ENCODE peak calls at places on chromosome 3, in six cellular contexts. W is A549, N is IMR-90, M is HEK293T, U is GM12878, D is K562. Z is an unnamed sample.

GRCh38 chr3:136946978-136947377 is 10.8 kb upstream of the IL20RB start:
- DNase-seq in W (no peak), N (no peak), M (no peak), U (no peak), D (no peak), Z (no peak)

GRCh38 chr3:10707089-10707983 is 108.7 kb upstream of the SLC6A11 start:
- DNase-seq in W (no peak), N (no peak), M (peak), U (no peak), D (no peak), Z (no peak)

GRCh38 chr3:54931182-54931581 is 3.3 kb upstream of the LRTM1 start:
- DNase-seq in W (no peak), N (no peak), M (no peak), U (no peak), D (no peak), Z (no peak)

GRCh38 chr3:88219138-88219792 is 69.5 kb downstream of the C3orf38 start:
- DNase-seq in W (peak), N (peak), M (peak), U (no peak), D (no peak), Z (peak)

GRCh38 chr3:195692361-195692700 is 28.4 kb upstream of the MUC20 start:
- DNase-seq in W (no peak), N (no peak), M (no peak), U (no peak), D (no peak), Z (no peak)

GRCh38 chr3:87261925-87262324 is 14.5 kb downstream of the POU1F1 start:
- DNase-seq in W (no peak), N (no peak), M (no peak), U (no peak), D (no peak), Z (no peak)

GRCh38 chr3:127749787-127750225 is 72.5 kb downstream of the MGLL start:
- DNase-seq in W (no peak), N (no peak), M (peak), U (no peak), D (no peak), Z (no peak)

GRCh38 chr3:116474356-116475200 is 29.3 kb upstream of the LSAMP start:
- DNase-seq in W (no peak), N (peak), M (no peak), U (no peak), D (no peak), Z (no peak)

GRCh38 chr3:67239362-67239761 is 241.3 kb downstream of the KBTBD8 start:
- DNase-seq in W (no peak), N (no peak), M (no peak), U (no peak), D (no peak), Z (no peak)

GRCh38 chr3:188938999-188939398 is 232.8 kb upstream of the TPRG1 start:
- DNase-seq in W (no peak), N (no peak), M (no peak), U (no peak), D (no peak), Z (no peak)

GRCh38 chr3:188939799-188940198 is 232.0 kb upstream of the TPRG1 start:
- DNase-seq in W (no peak), N (no peak), M (no peak), U (no peak), D (no peak), Z (no peak)

GRCh38 chr3:188940213-188940914 is 231.4 kb upstream of the TPRG1 start:
- DNase-seq in W (no peak), N (no peak), M (no peak), U (no peak), D (no peak), Z (no peak)

GRCh38 chr3:188936597-188937107 is 235.1 kb upstream of the TPRG1 start:
- DNase-seq in W (no peak), N (peak), M (no peak), U (no peak), D (no peak), Z (no peak)

DNA sequence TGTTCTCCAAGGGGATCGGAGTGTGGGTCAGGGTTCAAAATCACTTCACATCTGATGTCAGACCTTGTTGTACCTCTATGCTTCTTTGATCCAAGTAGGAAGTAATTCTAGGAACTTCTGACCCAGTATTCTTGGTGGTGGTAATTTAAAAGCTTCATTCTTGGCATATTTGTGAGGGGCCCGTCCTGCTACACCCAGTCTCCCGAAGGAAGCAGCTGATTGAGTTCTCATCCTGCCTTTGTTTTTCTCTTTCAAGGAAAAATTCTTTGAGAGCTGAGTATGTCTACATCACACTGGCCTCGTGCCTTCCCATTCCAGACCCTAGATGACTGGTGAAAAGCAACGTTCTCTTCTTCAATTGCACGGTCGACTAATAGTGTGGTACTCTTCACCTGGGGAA is 234.4 kb upstream of the TPRG1 start:
- DNase-seq in W (no peak), N (peak), M (no peak), U (no peak), D (no peak), Z (no peak)
- TF ChIP-seq BHLHE40 in W (no peak), N (no peak), M (no peak), U (no peak), D (no peak), Z (no peak)

DNA sequence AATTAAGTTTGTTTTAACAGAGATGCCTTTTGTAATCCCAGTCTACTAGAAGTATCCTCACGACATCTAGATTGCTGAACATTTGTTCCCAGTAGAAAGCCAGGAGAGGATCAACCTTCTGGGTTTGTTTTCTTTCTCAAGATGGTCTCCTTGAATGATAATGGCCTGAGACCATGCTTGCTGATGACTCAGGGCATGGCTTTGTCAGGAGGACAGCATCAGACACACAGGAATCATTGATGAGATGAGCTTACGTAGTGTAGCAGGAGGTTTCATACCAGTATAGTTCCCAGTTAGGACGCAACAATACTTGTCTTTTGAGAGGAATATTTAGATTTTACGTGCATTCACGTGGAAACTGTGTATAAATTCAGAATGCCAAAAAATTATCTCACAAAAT is 38.6 kb downstream of the ATP1B3 start:
- DNase-seq in W (no peak), N (peak), M (no peak), U (no peak), D (no peak), Z (no peak)
- TF ChIP-seq BHLHE40 in W (no peak), N (no peak), M (no peak), U (no peak), D (no peak), Z (no peak)

GRCh38 chr3:12224181-12225147 is 64.4 kb upstream of the PPARG start:
- DNase-seq in W (no peak), N (peak), M (no peak), U (no peak), D (no peak), Z (peak)
- TF ChIP-seq BHLHE40 in W (no peak), N (no peak), M (no peak), U (no peak), D (no peak), Z (no peak)

GRCh38 chr3:69011331-69011730 is 2.2 kb downstream of the EOGT start:
- DNase-seq in W (no peak), N (peak), M (no peak), U (no peak), D (no peak), Z (no peak)

GRCh38 chr3:69014022-69014580 is 617 bp upstream of the EOGT start:
- DNase-seq in W (no peak), N (no peak), M (no peak), U (peak), D (no peak), Z (no peak)

GRCh38 chr3:69013256-69014021 is at the start of gene EOGT:
- DNase-seq in W (peak), N (peak), M (peak), U (peak), D (peak), Z (peak)

GRCh38 chr3:69012836-69013255 is 638 bp downstream of the EOGT start:
- DNase-seq in W (peak), N (peak), M (peak), U (no peak), D (no peak), Z (peak)

DNA sequence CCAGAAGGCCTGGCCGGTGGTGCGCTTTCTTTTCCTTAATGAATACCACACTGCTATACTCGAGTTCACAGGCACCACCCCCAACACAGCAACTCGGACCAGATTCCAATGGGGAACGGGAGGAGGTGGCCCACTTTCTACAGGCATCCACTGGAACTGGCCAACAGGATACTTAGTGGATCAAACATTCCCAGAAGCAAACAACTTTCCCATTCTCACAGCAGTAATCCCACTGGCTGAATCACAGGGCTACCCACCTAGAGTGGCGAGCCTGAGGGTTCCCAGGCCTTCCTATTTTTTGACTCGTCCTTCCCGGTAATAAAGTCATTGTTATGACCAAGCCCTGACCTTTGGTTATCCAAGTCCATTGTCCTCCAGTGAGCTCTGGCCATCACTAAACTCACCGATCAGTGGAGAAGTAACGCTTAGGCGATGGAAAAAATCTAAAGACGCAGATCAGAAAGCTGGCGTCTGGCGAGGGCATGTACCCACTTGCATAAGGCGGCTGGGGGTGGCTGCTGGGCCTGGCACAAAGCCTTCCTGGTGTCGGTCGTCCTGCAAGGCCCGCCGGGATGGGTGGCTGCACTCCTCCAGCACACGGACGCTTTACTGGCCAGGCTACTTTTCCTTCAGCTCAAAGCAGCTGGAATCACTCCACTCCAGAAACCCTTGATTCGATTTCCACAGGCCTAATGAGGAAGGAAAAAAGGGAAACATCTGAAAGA is 1.2 kb downstream of the EOGT start:
- DNase-seq in W (no peak), N (peak), M (no peak), U (no peak), D (no peak), Z (no peak)
- TF ChIP-seq BHLHE40 in W (no peak), N (no peak), M (no peak), U (no peak), D (no peak), Z (no peak)

DNA sequence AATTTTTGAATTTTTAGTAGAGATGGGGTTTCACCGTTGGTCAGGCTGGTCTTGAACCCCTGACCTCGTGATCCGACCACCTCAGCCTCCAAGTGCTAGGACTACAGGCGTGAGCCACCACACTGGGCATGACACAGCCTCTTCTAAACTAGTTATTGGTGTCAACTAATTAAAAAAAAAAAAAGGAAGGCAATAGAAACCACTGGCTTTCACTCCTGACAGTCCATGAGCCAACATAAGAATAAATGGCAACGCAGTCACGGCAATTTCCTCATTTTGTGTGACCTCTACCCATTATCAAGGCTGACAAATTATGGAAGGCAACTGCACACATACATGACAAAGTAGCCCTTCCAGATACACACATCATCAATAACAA is 6.0 kb downstream of the ARHGEF3 start:
- DNase-seq in W (no peak), N (no peak), M (no peak), U (no peak), D (no peak), Z (no peak)
- TF ChIP-seq BHLHE40 in W (no peak), N (no peak), M (no peak), U (peak), D (no peak), Z (no peak)

GRCh38 chr3:124256156-124256555 is 264.2 kb upstream of the ROPN1 start:
- DNase-seq in W (no peak), N (no peak), M (no peak), U (no peak), D (no peak), Z (no peak)

GRCh38 chr3:124257332-124257864 is 265.5 kb upstream of the ROPN1 start:
- DNase-seq in W (no peak), N (no peak), M (no peak), U (no peak), D (no peak), Z (no peak)

GRCh38 chr3:124258057-124258500 is 266.2 kb upstream of the ROPN1 start:
- DNase-seq in W (no peak), N (peak), M (no peak), U (no peak), D (no peak), Z (no peak)

GRCh38 chr3:124260206-124260915 is 268.4 kb upstream of the ROPN1 start:
- DNase-seq in W (peak), N (peak), M (no peak), U (no peak), D (no peak), Z (no peak)

GRCh38 chr3:124256599-124256998 is 264.7 kb upstream of the ROPN1 start:
- DNase-seq in W (no peak), N (no peak), M (no peak), U (no peak), D (no peak), Z (no peak)
- TF ChIP-seq BHLHE40 in W (no peak), N (no peak), M (no peak), U (no peak), D (no peak), Z (no peak)

DNA sequence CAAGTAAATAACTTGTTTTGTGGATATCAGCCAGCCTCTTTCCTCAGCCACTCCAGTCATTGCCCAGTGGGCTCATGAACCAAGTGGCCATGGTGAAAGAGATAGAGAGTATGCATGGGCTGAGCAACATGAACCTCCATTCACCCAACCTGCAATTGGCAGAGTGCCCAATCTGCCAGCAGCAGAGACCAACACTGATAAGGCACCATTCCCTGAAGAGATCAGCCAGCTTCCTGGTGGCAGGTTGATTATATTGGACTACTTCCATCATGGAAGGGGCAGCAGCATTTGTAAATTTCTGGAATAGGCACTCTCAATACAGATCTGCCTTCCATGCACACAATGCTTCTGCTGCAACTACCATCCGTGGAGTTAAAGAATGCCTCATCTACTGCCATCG is 10.3 kb upstream of the MCF2L2 start:
- DNase-seq in W (no peak), N (no peak), M (no peak), U (no peak), D (no peak), Z (no peak)
- TF ChIP-seq BHLHE40 in W (no peak), N (no peak), M (no peak), U (no peak), D (no peak), Z (no peak)

GRCh38 chr3:12180218-12180617 is 21.5 kb upstream of the TIMP4 start:
- DNase-seq in W (no peak), N (peak), M (no peak), U (no peak), D (no peak), Z (no peak)
- TF ChIP-seq BHLHE40 in W (no peak), N (no peak), M (no peak), U (no peak), D (no peak), Z (no peak)

Z was measured in HepG2.